ENCODE peak calls at places on chromosomes 7 and 10, in eight cellular contexts. One of them, this sample, is unnamed.

GRCh38 chr7:85851571-85852193 is 664.8 kb upstream of the SEMA3D start:
- DNase-seq in cardiac fibroblast: peak
- DNase-seq in mucosa of descending colon: no peak
- DNase-seq in astrocyte of the spinal cord: peak
- DNase-seq in GM12865: peak
- DNase-seq in dorsolateral prefrontal cortex: no peak
- DNase-seq in fibroblast of lung: peak
- DNase-seq in stomach: no peak
- DNase-seq in this sample: peak

GRCh38 chr7:30682131-30683083 is at the start of gene CRHR2:
- DNase-seq in fibroblast of lung: no peak
- DNase-seq in dorsolateral prefrontal cortex: no peak
- DNase-seq in mucosa of descending colon: no peak
- DNase-seq in GM12865: no peak
- DNase-seq in astrocyte of the spinal cord: no peak
- DNase-seq in stomach: no peak
- DNase-seq in cardiac fibroblast: no peak
- DNase-seq in this sample: no peak

GRCh38 chr7:52355059-52355458 is 680.4 kb upstream of the POM121L12 start:
- DNase-seq in mucosa of descending colon: no peak
- DNase-seq in astrocyte of the spinal cord: no peak
- DNase-seq in stomach: no peak
- DNase-seq in cardiac fibroblast: no peak
- DNase-seq in GM12865: no peak
- DNase-seq in dorsolateral prefrontal cortex: no peak
- DNase-seq in fibroblast of lung: no peak
- DNase-seq in this sample: peak

GRCh38 chr7:140455743-140456142 is 23.6 kb downstream of the MKRN1 start:
- DNase-seq in dorsolateral prefrontal cortex: no peak
- DNase-seq in GM12865: no peak
- DNase-seq in stomach: no peak
- DNase-seq in fibroblast of lung: no peak
- DNase-seq in astrocyte of the spinal cord: no peak
- DNase-seq in cardiac fibroblast: no peak
- DNase-seq in mucosa of descending colon: no peak
- DNase-seq in this sample: no peak

GRCh38 chr10:99234739-99235468 is 748 bp downstream of the HPSE2 start:
- DNase-seq in astrocyte of the spinal cord: peak
- DNase-seq in GM12865: no peak
- DNase-seq in dorsolateral prefrontal cortex: no peak
- DNase-seq in fibroblast of lung: peak
- DNase-seq in cardiac fibroblast: peak
- DNase-seq in mucosa of descending colon: no peak
- DNase-seq in stomach: no peak
- DNase-seq in this sample: no peak

GRCh38 chr7:151317936-151318335 is 23.7 kb upstream of the NUB1 start:
- DNase-seq in dorsolateral prefrontal cortex: no peak
- DNase-seq in mucosa of descending colon: no peak
- DNase-seq in cardiac fibroblast: no peak
- DNase-seq in stomach: no peak
- DNase-seq in fibroblast of lung: no peak
- DNase-seq in astrocyte of the spinal cord: no peak
- DNase-seq in GM12865: no peak
- DNase-seq in this sample: no peak

GRCh38 chr10:29257106-29257783 is 31.6 kb upstream of the LYZL1 start:
- DNase-seq in mucosa of descending colon: peak
- DNase-seq in cardiac fibroblast: peak
- DNase-seq in dorsolateral prefrontal cortex: no peak
- DNase-seq in stomach: no peak
- DNase-seq in astrocyte of the spinal cord: peak
- DNase-seq in fibroblast of lung: peak
- DNase-seq in GM12865: no peak
- DNase-seq in this sample: no peak

GRCh38 chr7:36970551-36971514 is 246.5 kb upstream of the AOAH start:
- DNase-seq in astrocyte of the spinal cord: no peak
- DNase-seq in fibroblast of lung: no peak
- DNase-seq in mucosa of descending colon: no peak
- DNase-seq in stomach: no peak
- DNase-seq in GM12865: no peak
- DNase-seq in dorsolateral prefrontal cortex: no peak
- DNase-seq in cardiac fibroblast: no peak
- DNase-seq in this sample: no peak

GRCh38 chr7:5421626-5422323 is 1.9 kb downstream of the TNRC18 start:
- DNase-seq in cardiac fibroblast: peak
- DNase-seq in stomach: peak
- DNase-seq in dorsolateral prefrontal cortex: no peak
- DNase-seq in astrocyte of the spinal cord: peak
- DNase-seq in mucosa of descending colon: peak
- DNase-seq in GM12865: no peak
- DNase-seq in fibroblast of lung: peak
- DNase-seq in this sample: no peak

GRCh38 chr10:99315853-99316252 is 13.3 kb upstream of the CNNM1 start:
- DNase-seq in fibroblast of lung: no peak
- DNase-seq in cardiac fibroblast: no peak
- DNase-seq in astrocyte of the spinal cord: no peak
- DNase-seq in GM12865: no peak
- DNase-seq in stomach: no peak
- DNase-seq in mucosa of descending colon: no peak
- DNase-seq in dorsolateral prefrontal cortex: no peak
- DNase-seq in this sample: no peak

GRCh38 chr10:118139321-118139720 is 92.6 kb upstream of the RAB11FIP2 start:
- DNase-seq in cardiac fibroblast: no peak
- DNase-seq in stomach: no peak
- DNase-seq in astrocyte of the spinal cord: no peak
- DNase-seq in mucosa of descending colon: no peak
- DNase-seq in fibroblast of lung: no peak
- DNase-seq in GM12865: no peak
- DNase-seq in dorsolateral prefrontal cortex: no peak
- DNase-seq in this sample: no peak

GRCh38 chr10:27822286-27822685 is 76.7 kb upstream of the MKX start:
- DNase-seq in mucosa of descending colon: no peak
- DNase-seq in GM12865: no peak
- DNase-seq in stomach: no peak
- DNase-seq in fibroblast of lung: peak
- DNase-seq in cardiac fibroblast: peak
- DNase-seq in dorsolateral prefrontal cortex: no peak
- DNase-seq in astrocyte of the spinal cord: no peak
- DNase-seq in this sample: no peak

GRCh38 chr10:57188846-57189245 is 827.8 kb upstream of the ZWINT start:
- DNase-seq in cardiac fibroblast: no peak
- DNase-seq in stomach: no peak
- DNase-seq in mucosa of descending colon: no peak
- DNase-seq in astrocyte of the spinal cord: no peak
- DNase-seq in dorsolateral prefrontal cortex: no peak
- DNase-seq in GM12865: no peak
- DNase-seq in fibroblast of lung: no peak
- DNase-seq in this sample: no peak

GRCh38 chr10:35447693-35448407 is 111.5 kb downstream of the CCNY start:
- DNase-seq in astrocyte of the spinal cord: peak
- DNase-seq in fibroblast of lung: peak
- DNase-seq in GM12865: no peak
- DNase-seq in dorsolateral prefrontal cortex: no peak
- DNase-seq in stomach: peak
- DNase-seq in mucosa of descending colon: no peak
- DNase-seq in cardiac fibroblast: peak
- DNase-seq in this sample: peak

GRCh38 chr7:148987751-148988512 is 40.4 kb downstream of the PDIA4 start:
- DNase-seq in astrocyte of the spinal cord: no peak
- DNase-seq in cardiac fibroblast: no peak
- DNase-seq in GM12865: no peak
- DNase-seq in fibroblast of lung: no peak
- DNase-seq in stomach: peak
- DNase-seq in dorsolateral prefrontal cortex: no peak
- DNase-seq in mucosa of descending colon: no peak
- DNase-seq in this sample: no peak

GRCh38 chr7:148983220-148984146 is 44.8 kb downstream of the PDIA4 start:
- DNase-seq in astrocyte of the spinal cord: peak
- DNase-seq in fibroblast of lung: peak
- DNase-seq in mucosa of descending colon: peak
- DNase-seq in cardiac fibroblast: peak
- DNase-seq in dorsolateral prefrontal cortex: peak
- DNase-seq in stomach: peak
- DNase-seq in GM12865: peak
- DNase-seq in this sample: peak

GRCh38 chr7:148982596-148983219 is 45.6 kb downstream of the PDIA4 start:
- DNase-seq in stomach: no peak
- DNase-seq in astrocyte of the spinal cord: peak
- DNase-seq in mucosa of descending colon: no peak
- DNase-seq in GM12865: no peak
- DNase-seq in dorsolateral prefrontal cortex: no peak
- DNase-seq in fibroblast of lung: peak
- DNase-seq in cardiac fibroblast: peak
- DNase-seq in this sample: no peak

GRCh38 chr7:148987010-148987750 is 41.1 kb downstream of the PDIA4 start:
- DNase-seq in stomach: peak
- DNase-seq in GM12865: peak
- DNase-seq in astrocyte of the spinal cord: peak
- DNase-seq in dorsolateral prefrontal cortex: peak
- DNase-seq in mucosa of descending colon: peak
- DNase-seq in cardiac fibroblast: peak
- DNase-seq in fibroblast of lung: peak
- DNase-seq in this sample: peak

DNA sequence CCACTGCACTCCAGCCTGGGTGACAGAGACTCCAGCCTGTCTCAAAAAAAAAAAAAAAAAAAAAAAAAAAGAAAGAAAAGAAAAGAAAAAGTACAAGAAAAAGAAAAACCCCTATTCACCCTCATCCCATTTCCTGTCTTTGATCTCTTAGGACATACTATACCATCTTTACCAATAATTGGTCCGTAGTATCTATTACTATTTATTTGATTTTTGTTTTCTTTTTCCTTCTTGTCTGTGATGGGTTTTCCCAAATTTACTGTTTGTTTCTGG is 41.6 kb downstream of the PDIA4 start:
- DNase-seq in stomach: no peak
- DNase-seq in fibroblast of lung: no peak
- DNase-seq in astrocyte of the spinal cord: no peak
- DNase-seq in mucosa of descending colon: no peak
- DNase-seq in dorsolateral prefrontal cortex: no peak
- DNase-seq in GM12865: no peak
- DNase-seq in cardiac fibroblast: no peak
- DNase-seq in this sample: no peak
- H3K4me3 ChIP-seq in stomach: peak
- H3K4me3 ChIP-seq in fibroblast of lung: peak
- H3K4me3 ChIP-seq in astrocyte of the spinal cord: no peak
- H3K4me3 ChIP-seq in mucosa of descending colon: no peak
- H3K4me3 ChIP-seq in dorsolateral prefrontal cortex: peak
- H3K4me3 ChIP-seq in GM12865: peak
- H3K4me3 ChIP-seq in cardiac fibroblast: no peak
- H3K4me3 ChIP-seq in this sample: peak

DNA sequence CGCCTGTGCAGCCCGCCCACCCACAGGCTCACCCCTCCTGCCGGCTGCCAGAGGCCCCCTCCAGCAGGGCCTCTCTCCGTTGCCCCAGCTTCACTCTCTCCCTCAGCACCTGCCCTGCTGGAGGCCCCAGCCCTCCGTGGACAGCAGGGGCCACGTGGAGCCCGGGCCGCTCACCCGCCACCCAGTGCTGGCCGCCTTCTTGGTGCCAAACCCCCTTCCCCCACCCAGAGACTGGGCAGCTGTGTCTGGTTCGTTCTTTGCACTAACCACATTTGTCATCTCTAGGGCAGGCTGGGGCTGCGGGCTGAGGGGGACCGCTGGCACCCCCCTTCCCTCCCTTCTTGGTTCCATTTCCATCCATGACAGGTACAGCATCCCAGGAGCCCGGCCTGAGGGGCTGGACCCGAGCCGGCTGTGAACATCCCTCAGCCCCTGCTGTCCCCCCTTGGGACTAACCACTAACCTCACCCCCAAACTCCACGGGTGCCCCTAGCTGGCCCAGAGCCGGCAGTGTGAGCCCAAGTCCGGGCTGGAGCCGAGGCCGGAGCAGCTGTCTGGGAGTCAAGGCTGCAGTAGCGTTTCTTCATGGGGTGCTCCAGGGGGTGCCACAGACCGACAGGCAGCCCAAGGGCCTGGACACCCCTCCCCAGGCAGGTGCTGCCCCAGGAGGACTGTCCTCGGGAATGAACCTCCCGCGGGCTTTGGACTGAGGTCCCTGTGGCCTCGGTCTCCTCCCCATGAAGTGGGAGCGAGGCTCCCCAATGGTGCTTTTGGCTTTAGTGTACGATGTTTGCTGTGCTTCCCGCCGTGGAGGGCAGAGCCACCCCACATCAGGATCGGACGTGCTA is 25.5 kb upstream of the AMZ1 start:
- DNase-seq in stomach: no peak
- DNase-seq in astrocyte of the spinal cord: no peak
- DNase-seq in dorsolateral prefrontal cortex: no peak
- DNase-seq in fibroblast of lung: no peak
- DNase-seq in cardiac fibroblast: no peak
- DNase-seq in GM12865: no peak
- DNase-seq in mucosa of descending colon: peak
- DNase-seq in this sample: no peak
- H3K4me3 ChIP-seq in stomach: no peak
- H3K4me3 ChIP-seq in astrocyte of the spinal cord: no peak
- H3K4me3 ChIP-seq in dorsolateral prefrontal cortex: no peak
- H3K4me3 ChIP-seq in fibroblast of lung: no peak
- H3K4me3 ChIP-seq in cardiac fibroblast: no peak
- H3K4me3 ChIP-seq in GM12865: no peak
- H3K4me3 ChIP-seq in mucosa of descending colon: no peak
- H3K4me3 ChIP-seq in this sample: no peak

GRCh38 chr10:100969175-100970075 is at the start of gene SEMA4G:
- DNase-seq in GM12865: peak
- DNase-seq in fibroblast of lung: peak
- DNase-seq in stomach: peak
- DNase-seq in cardiac fibroblast: peak
- DNase-seq in dorsolateral prefrontal cortex: no peak
- DNase-seq in astrocyte of the spinal cord: peak
- DNase-seq in mucosa of descending colon: peak
- DNase-seq in this sample: peak

GRCh38 chr10:100967332-100967731 is 2.0 kb upstream of the SEMA4G start:
- DNase-seq in dorsolateral prefrontal cortex: no peak
- DNase-seq in mucosa of descending colon: no peak
- DNase-seq in GM12865: no peak
- DNase-seq in stomach: no peak
- DNase-seq in fibroblast of lung: no peak
- DNase-seq in cardiac fibroblast: no peak
- DNase-seq in astrocyte of the spinal cord: no peak
- DNase-seq in this sample: no peak

GRCh38 chr10:100970076-100970913 is 991 bp downstream of the SEMA4G start:
- DNase-seq in mucosa of descending colon: peak
- DNase-seq in stomach: peak
- DNase-seq in GM12865: no peak
- DNase-seq in cardiac fibroblast: no peak
- DNase-seq in fibroblast of lung: no peak
- DNase-seq in dorsolateral prefrontal cortex: no peak
- DNase-seq in astrocyte of the spinal cord: no peak
- DNase-seq in this sample: no peak

GRCh38 chr10:100968037-100968736 is 1.1 kb upstream of the SEMA4G start:
- DNase-seq in astrocyte of the spinal cord: no peak
- DNase-seq in dorsolateral prefrontal cortex: no peak
- DNase-seq in cardiac fibroblast: no peak
- DNase-seq in fibroblast of lung: no peak
- DNase-seq in GM12865: no peak
- DNase-seq in mucosa of descending colon: no peak
- DNase-seq in stomach: no peak
- DNase-seq in this sample: no peak

GRCh38 chr10:100968839-100969174 is 497 bp upstream of the SEMA4G start:
- DNase-seq in cardiac fibroblast: no peak
- DNase-seq in stomach: no peak
- DNase-seq in mucosa of descending colon: no peak
- DNase-seq in astrocyte of the spinal cord: no peak
- DNase-seq in fibroblast of lung: no peak
- DNase-seq in dorsolateral prefrontal cortex: no peak
- DNase-seq in GM12865: no peak
- DNase-seq in this sample: no peak
- H3K4me3 ChIP-seq in cardiac fibroblast: peak
- H3K4me3 ChIP-seq in stomach: peak
- H3K4me3 ChIP-seq in mucosa of descending colon: peak
- H3K4me3 ChIP-seq in astrocyte of the spinal cord: peak
- H3K4me3 ChIP-seq in fibroblast of lung: peak
- H3K4me3 ChIP-seq in dorsolateral prefrontal cortex: peak
- H3K4me3 ChIP-seq in GM12865: peak
- H3K4me3 ChIP-seq in this sample: peak

GRCh38 chr7:134766779-134767566 is 12.5 kb upstream of the CALD1 start:
- DNase-seq in GM12865: peak
- DNase-seq in dorsolateral prefrontal cortex: no peak
- DNase-seq in fibroblast of lung: peak
- DNase-seq in astrocyte of the spinal cord: peak
- DNase-seq in mucosa of descending colon: no peak
- DNase-seq in stomach: no peak
- DNase-seq in cardiac fibroblast: peak
- DNase-seq in this sample: no peak
- H3K4me3 ChIP-seq in GM12865: no peak
- H3K4me3 ChIP-seq in dorsolateral prefrontal cortex: no peak
- H3K4me3 ChIP-seq in fibroblast of lung: no peak
- H3K4me3 ChIP-seq in astrocyte of the spinal cord: no peak
- H3K4me3 ChIP-seq in mucosa of descending colon: no peak
- H3K4me3 ChIP-seq in stomach: no peak
- H3K4me3 ChIP-seq in cardiac fibroblast: no peak
- H3K4me3 ChIP-seq in this sample: no peak

This sample was measured in Jurkat, Clone E6-1.